ENCODE peak calls at places on chromosomes 6 and 20, in six cellular contexts. T is kidney tubule cell; S is smooth muscle cell of the brain vasculature; J is stimulated activated CD4-positive, alpha-beta T cell treated with anti-CD3 and anti-CD28 coated beads, Interleukin-12 subunit alpha, Interleukin-12 subunit beta, amount 100 ng/mL, for 4 hours; X is B cell; D is AG10803. H is an unnamed sample.

GRCh38 chr6:6230286-6230685 is 90.2 kb downstream of the F13A1 start:
- DNase-seq in T (peak), S (no peak), J (no peak), X (no peak), D (no peak), H (no peak)

GRCh38 chr6:36478051-36478526 is 35.3 kb downstream of the KCTD20 start:
- DNase-seq in T (no peak), S (no peak), J (no peak), X (no peak), D (no peak), H (no peak)

GRCh38 chr6:42239333-42239732 is 21.7 kb upstream of the MRPS10 start:
- DNase-seq in T (no peak), S (no peak), J (no peak), X (no peak), D (no peak), H (no peak)

GRCh38 chr6:15246217-15247211 is 645 bp downstream of the JARID2 start:
- DNase-seq in T (peak), S (no peak), J (no peak), X (no peak), D (no peak), H (no peak)

GRCh38 chr20:1336699-1337387 is 7.9 kb upstream of the SDCBP2 start:
- DNase-seq in T (no peak), S (no peak), J (no peak), X (no peak), D (peak), H (peak)

GRCh38 chr20:63118786-63119450 is 97.0 kb downstream of the YTHDF1 start:
- DNase-seq in T (no peak), S (no peak), J (no peak), X (no peak), D (no peak), H (no peak)

GRCh38 chr6:148367418-148368024 is 24.9 kb downstream of the SASH1 start:
- DNase-seq in T (peak), S (peak), J (no peak), X (no peak), D (peak), H (no peak)

GRCh38 chr6:51025082-51025777 is 206.6 kb downstream of the TFAP2B start:
- DNase-seq in T (peak), S (no peak), J (no peak), X (no peak), D (peak), H (no peak)

GRCh38 chr6:39378175-39378889 is 55.8 kb upstream of the KCNK16 start:
- DNase-seq in T (no peak), S (no peak), J (no peak), X (no peak), D (no peak), H (no peak)

GRCh38 chr6:28489366-28490190 is 26.0 kb downstream of the GPX6 start:
- DNase-seq in T (peak), S (peak), J (peak), X (peak), D (peak), H (no peak)

GRCh38 chr20:53901064-53901463 is 169.3 kb downstream of the BCAS1 start:
- DNase-seq in T (peak), S (no peak), J (no peak), X (no peak), D (peak), H (no peak)

GRCh38 chr20:52746190-52746589 is 226.0 kb upstream of the TSHZ2 start:
- DNase-seq in T (no peak), S (no peak), J (no peak), X (no peak), D (no peak), H (no peak)

GRCh38 chr6:152981989-152982767 is 663 bp downstream of the FBXO5 start:
- DNase-seq in T (no peak), S (no peak), J (no peak), X (peak), D (no peak), H (no peak)

H was measured in dorsolateral prefrontal cortex.